ENCODE peak calls at places on chromosomes 3 and 15, in seven cellular contexts. One of them, this sample, is unnamed.

GRCh38 chr15:64892850-64893403 is 18.8 kb upstream of the ANKDD1A start:
- DNase-seq in Peyer's patch: peak
- DNase-seq in HCT116: no peak
- DNase-seq in IMR-90: no peak
- DNase-seq in NB4: peak
- DNase-seq in H54: no peak
- DNase-seq in endothelial cell of umbilical vein: no peak
- DNase-seq in this sample: no peak

GRCh38 chr3:170007031-170007663 is 30.6 kb upstream of the GPR160 start:
- DNase-seq in H54: no peak
- DNase-seq in HCT116: no peak
- DNase-seq in Peyer's patch: peak
- DNase-seq in endothelial cell of umbilical vein: peak
- DNase-seq in IMR-90: peak
- DNase-seq in NB4: peak
- DNase-seq in this sample: peak

GRCh38 chr3:148938931-148939330 is 52.4 kb upstream of the GYG1 start:
- DNase-seq in H54: no peak
- DNase-seq in IMR-90: no peak
- DNase-seq in HCT116: no peak
- DNase-seq in NB4: no peak
- DNase-seq in endothelial cell of umbilical vein: no peak
- DNase-seq in Peyer's patch: no peak
- DNase-seq in this sample: no peak

GRCh38 chr15:100918690-100919480 is at the start of gene LRRK1:
- DNase-seq in H54: peak
- DNase-seq in endothelial cell of umbilical vein: peak
- DNase-seq in NB4: peak
- DNase-seq in IMR-90: peak
- DNase-seq in Peyer's patch: peak
- DNase-seq in HCT116: no peak
- DNase-seq in this sample: no peak

GRCh38 chr3:46921871-46922271 is 44.4 kb downstream of the PTH1R start:
- DNase-seq in endothelial cell of umbilical vein: no peak
- DNase-seq in HCT116: no peak
- DNase-seq in Peyer's patch: no peak
- DNase-seq in IMR-90: no peak
- DNase-seq in H54: no peak
- DNase-seq in NB4: no peak
- DNase-seq in this sample: no peak

GRCh38 chr3:89877230-89877629 is 769.8 kb downstream of the EPHA3 start:
- DNase-seq in NB4: no peak
- DNase-seq in HCT116: no peak
- DNase-seq in H54: no peak
- DNase-seq in IMR-90: no peak
- DNase-seq in endothelial cell of umbilical vein: no peak
- DNase-seq in Peyer's patch: no peak
- DNase-seq in this sample: no peak

GRCh38 chr3:141346839-141347238 is 21.5 kb upstream of the ZBTB38 start:
- DNase-seq in NB4: no peak
- DNase-seq in HCT116: no peak
- DNase-seq in endothelial cell of umbilical vein: no peak
- DNase-seq in H54: no peak
- DNase-seq in Peyer's patch: no peak
- DNase-seq in IMR-90: peak
- DNase-seq in this sample: no peak

GRCh38 chr15:74908635-74909034 is 2.0 kb upstream of the FAM219B start:
- DNase-seq in H54: no peak
- DNase-seq in IMR-90: no peak
- DNase-seq in Peyer's patch: no peak
- DNase-seq in endothelial cell of umbilical vein: no peak
- DNase-seq in HCT116: no peak
- DNase-seq in NB4: no peak
- DNase-seq in this sample: no peak

GRCh38 chr15:88465633-88466219 is 1.5 kb downstream of the MRPL46 start:
- DNase-seq in HCT116: no peak
- DNase-seq in endothelial cell of umbilical vein: peak
- DNase-seq in NB4: peak
- DNase-seq in IMR-90: peak
- DNase-seq in H54: no peak
- DNase-seq in Peyer's patch: no peak
- DNase-seq in this sample: no peak

GRCh38 chr15:78616506-78616905 is 4.3 kb downstream of the CHRNA3 start:
- DNase-seq in IMR-90: no peak
- DNase-seq in Peyer's patch: no peak
- DNase-seq in endothelial cell of umbilical vein: no peak
- DNase-seq in H54: no peak
- DNase-seq in NB4: no peak
- DNase-seq in HCT116: no peak
- DNase-seq in this sample: no peak

GRCh38 chr3:133937756-133938601 is 42.3 kb upstream of the RAB6B start:
- DNase-seq in Peyer's patch: peak
- DNase-seq in IMR-90: peak
- DNase-seq in HCT116: no peak
- DNase-seq in H54: no peak
- DNase-seq in NB4: no peak
- DNase-seq in endothelial cell of umbilical vein: no peak
- DNase-seq in this sample: no peak

DNA sequence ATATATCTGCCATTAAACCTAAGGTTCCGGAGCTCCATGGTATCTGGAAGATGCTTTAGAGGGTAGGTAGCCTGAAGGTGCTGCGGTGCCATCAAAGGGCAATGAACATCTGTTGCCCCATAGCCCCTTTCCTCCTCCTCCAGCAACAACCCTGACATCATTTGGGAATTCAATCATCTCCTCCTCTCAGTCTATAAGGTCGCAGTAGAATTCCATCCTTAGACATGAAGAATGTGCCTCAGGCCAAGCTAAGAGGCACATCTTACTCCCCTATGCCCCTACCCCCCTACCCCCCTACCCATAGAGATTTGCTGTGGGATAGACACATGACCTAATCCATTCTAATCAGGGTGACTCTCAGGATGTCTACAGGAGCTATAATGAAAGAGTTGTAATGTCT is 1099.7 kb upstream of the CFAP20DC start:
- DNase-seq in Peyer's patch: no peak
- DNase-seq in HCT116: no peak
- DNase-seq in H54: no peak
- DNase-seq in endothelial cell of umbilical vein: no peak
- DNase-seq in NB4: no peak
- DNase-seq in IMR-90: no peak
- DNase-seq in this sample: no peak
- TF ChIP-seq POLR2A in Peyer's patch: no peak
- TF ChIP-seq POLR2A in HCT116: no peak
- TF ChIP-seq POLR2A in H54: no peak
- TF ChIP-seq POLR2A in endothelial cell of umbilical vein: no peak
- TF ChIP-seq POLR2A in NB4: no peak
- TF ChIP-seq POLR2A in IMR-90: no peak
- TF ChIP-seq POLR2A in this sample: no peak

DNA sequence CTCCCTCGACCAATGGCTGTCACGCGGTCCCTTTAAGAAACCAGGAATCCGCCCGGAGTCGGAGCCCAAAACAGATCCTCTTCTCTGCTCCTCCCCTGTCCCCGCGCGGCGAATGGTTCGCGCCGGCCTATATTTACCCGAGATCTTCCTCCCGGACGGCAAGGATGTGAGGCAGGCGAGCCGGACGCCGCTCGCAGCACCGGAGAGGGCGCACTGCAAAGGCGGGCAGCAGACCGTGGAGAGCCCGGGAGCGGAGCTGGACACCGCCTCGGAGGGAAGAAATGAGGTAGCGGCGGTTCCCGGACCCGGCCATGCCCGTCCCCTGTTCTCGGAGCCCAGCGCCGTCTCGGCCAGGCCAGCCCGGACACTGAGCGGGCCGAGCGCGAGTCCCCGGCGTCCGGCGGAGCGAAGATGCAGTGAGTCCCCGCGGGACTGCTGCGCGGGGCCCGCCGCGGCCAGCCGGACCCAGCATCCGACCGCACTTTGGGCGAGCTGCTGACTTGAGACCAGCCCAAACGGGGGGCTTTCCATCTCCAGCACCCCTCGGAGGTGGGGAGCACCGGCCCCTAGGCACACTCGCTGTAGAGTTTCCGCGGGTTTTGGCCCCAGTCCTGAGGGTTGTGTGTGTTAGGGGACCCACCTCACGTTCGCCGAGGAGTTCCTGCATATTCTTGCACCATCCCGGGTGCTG is at the start of gene FAM43A:
- DNase-seq in Peyer's patch: peak
- DNase-seq in IMR-90: peak
- DNase-seq in endothelial cell of umbilical vein: peak
- DNase-seq in NB4: peak
- DNase-seq in HCT116: peak
- DNase-seq in H54: peak
- DNase-seq in this sample: peak
- TF ChIP-seq POLR2A in Peyer's patch: peak
- TF ChIP-seq POLR2A in IMR-90: peak
- TF ChIP-seq POLR2A in endothelial cell of umbilical vein: peak
- TF ChIP-seq POLR2A in NB4: peak
- TF ChIP-seq POLR2A in HCT116: peak
- TF ChIP-seq POLR2A in H54: peak
- TF ChIP-seq POLR2A in this sample: peak

GRCh38 chr15:38453971-38454686 is at the start of gene FAM98B:
- DNase-seq in NB4: peak
- DNase-seq in endothelial cell of umbilical vein: peak
- DNase-seq in Peyer's patch: peak
- DNase-seq in HCT116: peak
- DNase-seq in H54: peak
- DNase-seq in IMR-90: peak
- DNase-seq in this sample: peak
- TF ChIP-seq POLR2A in NB4: peak
- TF ChIP-seq POLR2A in endothelial cell of umbilical vein: peak
- TF ChIP-seq POLR2A in Peyer's patch: peak
- TF ChIP-seq POLR2A in HCT116: peak
- TF ChIP-seq POLR2A in H54: no peak
- TF ChIP-seq POLR2A in IMR-90: peak
- TF ChIP-seq POLR2A in this sample: peak

GRCh38 chr15:72200395-72201237 is 3.0 kb upstream of the GRAMD2A start:
- DNase-seq in HCT116: no peak
- DNase-seq in endothelial cell of umbilical vein: no peak
- DNase-seq in NB4: no peak
- DNase-seq in H54: no peak
- DNase-seq in IMR-90: no peak
- DNase-seq in Peyer's patch: no peak
- DNase-seq in this sample: no peak

GRCh38 chr15:72199721-72200212 is 2.2 kb upstream of the GRAMD2A start:
- DNase-seq in NB4: peak
- DNase-seq in IMR-90: peak
- DNase-seq in endothelial cell of umbilical vein: peak
- DNase-seq in Peyer's patch: peak
- DNase-seq in HCT116: peak
- DNase-seq in H54: peak
- DNase-seq in this sample: peak

GRCh38 chr15:72197045-72197459 is 535 bp downstream of the GRAMD2A start:
- DNase-seq in H54: no peak
- DNase-seq in endothelial cell of umbilical vein: no peak
- DNase-seq in HCT116: no peak
- DNase-seq in Peyer's patch: no peak
- DNase-seq in NB4: no peak
- DNase-seq in IMR-90: no peak
- DNase-seq in this sample: no peak

GRCh38 chr15:72197460-72198409 is at the start of gene GRAMD2A:
- DNase-seq in endothelial cell of umbilical vein: no peak
- DNase-seq in IMR-90: no peak
- DNase-seq in H54: no peak
- DNase-seq in HCT116: peak
- DNase-seq in NB4: no peak
- DNase-seq in Peyer's patch: peak
- DNase-seq in this sample: peak

DNA sequence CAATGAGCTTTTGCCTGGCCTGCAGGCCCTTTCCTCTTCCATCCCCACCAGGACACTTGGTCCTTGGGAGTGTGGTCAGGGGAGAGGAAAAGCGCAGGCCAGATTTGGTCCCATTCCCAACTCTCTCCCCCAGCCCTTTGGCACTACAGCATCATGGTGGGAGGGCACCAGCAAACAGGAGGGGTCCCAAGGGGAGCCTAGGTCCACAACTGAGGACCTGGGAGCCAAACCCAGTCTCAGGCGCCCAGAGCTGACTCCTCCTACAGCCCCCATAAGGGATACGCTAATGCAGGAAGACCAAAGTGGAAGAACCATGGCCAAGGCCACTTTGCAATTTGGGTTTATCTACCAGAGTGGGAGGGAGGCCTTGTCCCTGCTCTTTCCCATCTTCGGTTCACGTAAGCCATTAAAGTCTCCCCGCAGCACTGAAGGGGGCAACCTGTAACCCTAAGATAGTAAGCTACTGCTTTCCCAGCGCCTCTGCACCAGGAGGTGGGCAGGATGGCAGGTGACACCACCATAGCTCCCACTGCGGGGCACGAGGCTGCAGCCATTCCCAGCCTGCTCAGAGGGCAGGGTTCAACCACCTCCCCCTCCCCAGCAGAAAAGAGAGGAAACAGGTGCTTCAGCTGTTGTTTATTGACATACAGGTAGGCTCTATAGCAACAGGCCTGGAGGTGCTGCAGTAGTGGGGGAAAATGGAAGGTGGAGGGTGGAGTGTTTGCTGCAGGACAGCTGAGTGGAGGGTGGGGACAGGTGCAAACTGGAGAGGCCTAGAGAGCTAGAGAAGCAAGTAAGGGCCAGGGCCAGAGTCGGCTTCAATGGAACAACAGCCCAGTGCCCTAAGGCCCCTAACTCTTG is 1.1 kb upstream of the GRAMD2A start:
- DNase-seq in HCT116: no peak
- DNase-seq in NB4: no peak
- DNase-seq in H54: no peak
- DNase-seq in IMR-90: no peak
- DNase-seq in endothelial cell of umbilical vein: no peak
- DNase-seq in Peyer's patch: no peak
- DNase-seq in this sample: no peak
- TF ChIP-seq POLR2A in HCT116: no peak
- TF ChIP-seq POLR2A in NB4: no peak
- TF ChIP-seq POLR2A in H54: no peak
- TF ChIP-seq POLR2A in IMR-90: no peak
- TF ChIP-seq POLR2A in endothelial cell of umbilical vein: no peak
- TF ChIP-seq POLR2A in Peyer's patch: no peak
- TF ChIP-seq POLR2A in this sample: peak

GRCh38 chr3:38585791-38586420 is 63.6 kb downstream of the SCN5A start:
- DNase-seq in IMR-90: no peak
- DNase-seq in HCT116: no peak
- DNase-seq in H54: no peak
- DNase-seq in Peyer's patch: peak
- DNase-seq in NB4: no peak
- DNase-seq in endothelial cell of umbilical vein: no peak
- DNase-seq in this sample: no peak
- TF ChIP-seq POLR2A in IMR-90: no peak
- TF ChIP-seq POLR2A in HCT116: no peak
- TF ChIP-seq POLR2A in H54: no peak
- TF ChIP-seq POLR2A in Peyer's patch: no peak
- TF ChIP-seq POLR2A in NB4: no peak
- TF ChIP-seq POLR2A in endothelial cell of umbilical vein: no peak
- TF ChIP-seq POLR2A in this sample: no peak

This sample was measured in GM12891.